ENCODE peak calls at places on chromosomes 12 and 14, in nine cellular contexts. E is T-cell; F is spleen; Z is GM03348; N is activated T-helper 1 cell treated with anti-CD3 and anti-CD28 coated beads, Interleukin-2, amount 50 U/mL, for 16 hours; O is frontal cortex; B is fibroblast of gingiva; M is effector memory CD4-positive, alpha-beta T cell; I is PC-9. L is an unnamed sample.

GRCh38 chr14:102508774-102509743 is 517 bp downstream of the ANKRD9 start:
- DNase-seq in E (peak), F (peak), Z (peak), N (no peak), O (peak), B (peak), M (peak), I (peak), L (no peak)

GRCh38 chr14:23535943-23536342 is 15.6 kb downstream of the ZFHX2 start:
- DNase-seq in E (no peak), F (peak), Z (no peak), N (no peak), O (no peak), B (no peak), M (no peak), I (no peak), L (no peak)

GRCh38 chr12:104152691-104153241 is 14.8 kb upstream of the NFYB start:
- DNase-seq in E (no peak), F (no peak), Z (no peak), N (no peak), O (no peak), B (no peak), M (no peak), I (no peak), L (no peak)

GRCh38 chr14:92902726-92903125 is 20.2 kb upstream of the CHGA start:
- DNase-seq in E (no peak), F (no peak), Z (no peak), N (no peak), O (no peak), B (no peak), M (no peak), I (no peak), L (no peak)

GRCh38 chr12:16611146-16611545 is 5.2 kb upstream of the LMO3 start:
- DNase-seq in E (no peak), F (no peak), Z (no peak), N (no peak), O (no peak), B (no peak), M (no peak), I (no peak), L (no peak)

GRCh38 chr14:89270439-89271227 is 146.4 kb downstream of the FOXN3 start:
- DNase-seq in E (no peak), F (no peak), Z (no peak), N (no peak), O (no peak), B (no peak), M (no peak), I (no peak), L (no peak)

GRCh38 chr12:79420146-79420618 is 270.6 kb downstream of the PAWR start:
- DNase-seq in E (no peak), F (no peak), Z (peak), N (no peak), O (no peak), B (peak), M (no peak), I (peak), L (peak)

GRCh38 chr12:132066749-132067148 is 77.4 kb downstream of the DDX51 start:
- DNase-seq in E (no peak), F (peak), Z (no peak), N (no peak), O (no peak), B (no peak), M (no peak), I (no peak), L (no peak)

GRCh38 chr12:449203-449602 is 10.5 kb upstream of the B4GALNT3 start:
- DNase-seq in E (no peak), F (no peak), Z (no peak), N (no peak), O (no peak), B (no peak), M (no peak), I (no peak), L (no peak)

GRCh38 chr12:101018540-101018939 is 191.5 kb downstream of the SLC5A8 start:
- DNase-seq in E (no peak), F (no peak), Z (peak), N (no peak), O (no peak), B (peak), M (no peak), I (peak), L (no peak)

GRCh38 chr12:68158427-68158826 is 1.1 kb downstream of the IFNG start:
- DNase-seq in E (no peak), F (no peak), Z (peak), N (no peak), O (no peak), B (no peak), M (no peak), I (no peak), L (peak)

GRCh38 chr12:79409562-79409961 is 281.2 kb downstream of the PAWR start:
- DNase-seq in E (no peak), F (no peak), Z (peak), N (no peak), O (no peak), B (peak), M (no peak), I (no peak), L (no peak)

GRCh38 chr12:12272869-12273268 is 6.0 kb upstream of the LRP6 start:
- DNase-seq in E (no peak), F (no peak), Z (peak), N (no peak), O (no peak), B (no peak), M (no peak), I (peak), L (no peak)